ENCODE peak calls at places on chromosomes 13 and 19, in six cellular contexts. N is breast epithelium, F is gastrocnemius medialis, R is H1, B is endodermal cell, K is tibial nerve. Z is an unnamed sample. For H3K4me1, the result is how much of the 10 kb centered on the place peaks cover.

GRCh38 chr19:3494051-3494450 is 6.4 kb downstream of the DOHH start:
- DNase-seq in B (peak), R (peak), N (no peak), K (no peak), F (no peak), Z (no peak)

GRCh38 chr13:30618186-30618937 is 642 bp downstream of the USPL1 start:
- DNase-seq in F (peak), R (no peak), N (no peak), B (no peak), K (no peak), Z (peak)

GRCh38 chr13:43377149-43377548 is 353.8 kb downstream of the DNAJC15 start:
- DNase-seq in F (no peak), R (no peak), N (no peak), K (no peak), B (no peak), Z (peak)

GRCh38 chr19:56477429-56478338 is 539 bp upstream of the ZNF667 start:
- DNase-seq in F (peak), N (peak), R (peak), B (peak), K (peak), Z (peak)

GRCh38 chr19:6425732-6426686 is 1.4 kb upstream of the KHSRP start:
- DNase-seq in B (no peak), N (no peak), R (no peak), F (no peak), K (no peak), Z (no peak)

GRCh38 chr19:41753936-41754529 is 1.3 kb upstream of the CEACAM6 start:
- DNase-seq in F (no peak), B (peak), N (no peak), K (peak), R (peak), Z (no peak)

GRCh38 chr13:99425485-99426341 is 75.6 kb upstream of the TM9SF2 start:
- DNase-seq in R (no peak), N (no peak), K (no peak), F (no peak), B (no peak), Z (no peak)

GRCh38 chr13:49858183-49858856 is 65.8 kb upstream of the KPNA3 start:
- DNase-seq in R (no peak), K (no peak), F (no peak), N (no peak), B (no peak), Z (no peak)

GRCh38 chr13:23673354-23673753 is 103.1 kb downstream of the TNFRSF19 start:
- DNase-seq in F (peak), R (no peak), N (no peak), B (no peak), K (no peak), Z (no peak)

GRCh38 chr19:4043966-4044365 is 22.7 kb downstream of the ZBTB7A start:
- DNase-seq in N (no peak), B (no peak), R (no peak), K (no peak), F (no peak), Z (no peak)

GRCh38 chr19:52734340-52734892 is 428 bp downstream of the ZNF611 start:
- DNase-seq in F (no peak), N (no peak), B (peak), R (no peak), K (no peak), Z (peak)

GRCh38 chr19:6539514-6539913 is 8.7 kb downstream of the TNFSF9 start:
- DNase-seq in F (no peak), R (no peak), N (no peak), K (no peak), B (no peak), Z (no peak)

GRCh38 chr19:47650695-47651094 is 41.8 kb downstream of the BICRA start:
- DNase-seq in N (no peak), R (no peak), B (no peak), K (no peak), F (no peak), Z (no peak)

GRCh38 chr13:38620876-38621275 is 66.0 kb upstream of the FREM2 start:
- DNase-seq in B (no peak), K (no peak), F (no peak), R (no peak), N (no peak), Z (no peak)

GRCh38 chr13:38628554-38628953 is 58.3 kb upstream of the FREM2 start:
- DNase-seq in F (no peak), N (no peak), R (no peak), B (no peak), K (no peak), Z (no peak)

GRCh38 chr13:38630780-38631179 is 56.1 kb upstream of the FREM2 start:
- DNase-seq in F (no peak), R (no peak), N (no peak), B (no peak), K (no peak), Z (no peak)

GRCh38 chr13:38624822-38625221 is 62.1 kb upstream of the FREM2 start:
- DNase-seq in R (peak), N (no peak), K (no peak), B (peak), F (no peak), Z (no peak)
- H3K27ac ChIP-seq in R (peak), N (no peak), K (no peak), B (no peak), F (no peak), Z (no peak)

GRCh38 chr19:16262618-16263017 is 62.0 kb upstream of the KLF2 start:
- DNase-seq in B (peak), N (no peak), K (no peak), F (no peak), R (no peak), Z (peak)
- H3K4me1 ChIP-seq in B (under half), N (under half), K (under half), F (under half), R (under half), Z (under half)

GRCh38 chr13:55219538-55219937 is 1921.2 kb upstream of the PRR20A start:
- DNase-seq in N (no peak), R (no peak), B (peak), K (no peak), F (no peak), Z (no peak)
- TF ChIP-seq CTCF in N (no peak), R (no peak), B (no peak), K (no peak), F (no peak), Z (no peak)

DNA sequence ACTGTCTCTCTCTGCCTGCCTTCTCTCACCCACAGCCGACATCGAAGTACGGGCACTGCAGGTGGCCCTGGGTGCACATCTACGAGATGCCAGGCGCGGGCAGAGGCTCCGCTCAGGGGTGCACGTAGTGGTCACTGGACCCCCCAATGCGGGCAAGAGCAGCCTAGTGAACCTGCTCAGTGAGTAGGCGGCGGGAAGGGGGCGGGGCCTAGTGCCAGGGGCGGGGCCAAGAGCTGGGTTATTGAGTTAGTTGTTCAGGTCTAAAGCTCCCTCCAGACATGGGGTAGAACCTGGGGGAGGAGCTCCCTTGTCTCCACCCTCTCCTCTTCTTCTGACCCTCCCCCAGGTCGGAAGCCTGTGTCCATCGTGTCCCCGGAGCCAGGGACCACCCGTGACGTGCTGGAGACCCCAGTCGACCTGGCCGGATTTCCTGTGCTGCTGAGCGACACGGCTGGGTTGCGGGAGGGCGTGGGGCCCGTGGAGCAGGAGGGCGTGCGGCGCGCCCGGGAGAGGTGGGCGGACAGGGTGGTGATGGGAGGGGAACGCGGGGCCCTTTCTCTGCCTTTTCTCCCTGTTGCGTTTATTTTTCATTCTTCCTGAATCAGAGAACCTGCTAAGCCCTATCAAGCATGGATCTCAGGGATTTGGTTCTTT is 1.9 kb downstream of the GTPBP3 start:
- DNase-seq in R (peak), K (no peak), N (no peak), F (no peak), B (peak), Z (no peak)
- H3K27ac ChIP-seq in R (no peak), K (no peak), N (no peak), F (no peak), B (no peak), Z (no peak)

GRCh38 chr19:44620667-44621066 is 7.3 kb downstream of the IGSF23 start:
- DNase-seq in B (no peak), N (no peak), F (no peak), R (no peak), K (no peak), Z (no peak)

GRCh38 chr19:44624840-44625354 is 11.5 kb downstream of the IGSF23 start:
- DNase-seq in N (no peak), K (no peak), B (no peak), F (no peak), R (no peak), Z (no peak)

GRCh38 chr19:44623626-44624025 is 10.3 kb downstream of the IGSF23 start:
- DNase-seq in B (no peak), F (no peak), R (no peak), K (no peak), N (no peak), Z (no peak)

GRCh38 chr19:44621367-44621766 is 8.0 kb downstream of the IGSF23 start:
- DNase-seq in B (no peak), N (no peak), K (no peak), F (no peak), R (no peak), Z (no peak)

GRCh38 chr19:44623080-44623479 is 9.7 kb downstream of the IGSF23 start:
- DNase-seq in B (no peak), F (peak), R (no peak), N (no peak), K (no peak), Z (peak)
- H3K4me1 ChIP-seq in B (under half), F (under half), R (under half), N (under half), K (under half), Z (under half)

GRCh38 chr19:19342086-19343015 is 21.7 kb downstream of the MAU2 start:
- DNase-seq in K (no peak), F (peak), N (peak), B (peak), R (peak), Z (peak)
- TF ChIP-seq CTCF in K (peak), F (peak), N (peak), B (peak), R (peak), Z (peak)

GRCh38 chr19:30685601-30686000 is 313.4 kb downstream of the ZNF536 start:
- DNase-seq in N (no peak), K (no peak), R (no peak), B (no peak), F (no peak), Z (no peak)

GRCh38 chr19:30688696-30689095 is 316.5 kb downstream of the ZNF536 start:
- DNase-seq in B (no peak), F (no peak), N (no peak), R (no peak), K (no peak), Z (no peak)

GRCh38 chr19:30686252-30686762 is 314.1 kb downstream of the ZNF536 start:
- DNase-seq in B (peak), K (no peak), F (no peak), R (no peak), N (no peak), Z (peak)

GRCh38 chr19:30684613-30685012 is 312.4 kb downstream of the ZNF536 start:
- DNase-seq in F (no peak), B (peak), K (no peak), N (no peak), R (no peak), Z (no peak)

DNA sequence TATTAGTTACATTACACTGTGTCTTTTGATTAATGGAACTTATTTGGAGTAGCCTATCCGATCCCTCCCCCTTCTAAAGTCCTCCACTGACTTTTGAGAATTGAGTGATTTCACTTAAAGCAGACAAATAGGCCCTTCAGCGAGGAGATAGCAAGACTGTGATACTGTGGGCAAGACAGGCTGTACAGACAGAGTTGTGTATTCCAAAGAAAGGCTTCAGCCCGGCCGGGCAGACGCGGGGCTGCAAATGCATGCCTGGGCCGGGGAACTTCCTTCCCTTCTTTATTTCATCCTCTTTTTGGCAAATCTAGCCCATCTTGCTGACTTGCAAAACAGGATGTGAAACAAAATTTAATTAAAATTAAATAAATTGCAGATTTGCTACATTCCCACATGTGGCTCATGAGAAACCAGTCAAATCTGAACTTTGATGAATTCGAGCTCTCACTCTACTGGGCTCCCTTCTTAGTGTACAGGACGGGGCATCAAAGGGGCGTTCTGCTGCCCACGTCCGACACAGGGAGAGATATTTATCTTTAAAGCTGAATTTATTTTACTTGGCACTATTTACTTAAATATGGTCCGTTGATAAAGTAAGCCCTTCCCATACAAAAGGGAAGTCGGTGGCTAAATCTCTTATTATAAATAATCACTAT is 314.9 kb downstream of the ZNF536 start:
- DNase-seq in N (no peak), K (no peak), B (peak), R (no peak), F (no peak), Z (peak)
- H3K27ac ChIP-seq in N (peak), K (peak), B (no peak), R (no peak), F (no peak), Z (no peak)

GRCh38 chr13:50911051-50911690 is 1.6 kb downstream of the RNASEH2B start:
- DNase-seq in B (no peak), F (no peak), R (no peak), K (no peak), N (no peak), Z (peak)
- H3K4me1 ChIP-seq in B (under half), F (under half), R (under half), K (under half), N (under half), Z (under half)

DNA sequence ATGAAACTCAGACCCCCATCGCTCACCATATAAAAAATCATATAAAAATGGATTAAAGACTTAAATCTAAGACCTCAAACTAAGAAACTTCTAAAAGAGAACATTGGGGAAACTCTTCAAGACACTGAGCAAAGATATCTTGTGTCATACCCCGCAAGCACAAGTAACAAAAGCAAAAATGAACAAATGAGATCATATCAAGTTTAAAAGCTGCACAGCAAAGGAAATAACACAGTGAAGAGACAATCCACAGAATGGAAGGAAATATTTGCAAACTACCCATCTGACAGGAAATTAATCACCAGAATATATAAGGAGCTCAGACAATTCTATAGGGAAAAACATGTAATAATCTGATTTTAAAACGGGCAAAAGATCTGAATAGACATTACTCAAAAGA is 808.3 kb downstream of the LIG4 start:
- DNase-seq in R (no peak), N (no peak), F (no peak), K (no peak), B (no peak), Z (no peak)
- TF ChIP-seq CTCF in R (no peak), N (no peak), F (no peak), K (no peak), B (no peak), Z (no peak)

GRCh38 chr19:46182476-46182875 is 34.4 kb downstream of the IGFL2 start:
- DNase-seq in B (no peak), F (no peak), K (no peak), R (no peak), N (no peak), Z (no peak)

GRCh38 chr19:46179076-46179740 is 31.2 kb downstream of the IGFL2 start:
- DNase-seq in F (no peak), R (no peak), N (no peak), B (peak), K (no peak), Z (no peak)

GRCh38 chr19:46181386-46181774 is 33.3 kb downstream of the IGFL2 start:
- DNase-seq in R (no peak), N (no peak), F (no peak), B (peak), K (no peak), Z (peak)

GRCh38 chr19:46176116-46176860 is 28.2 kb downstream of the IGFL2 start:
- DNase-seq in R (no peak), K (no peak), N (no peak), B (peak), F (no peak), Z (no peak)

GRCh38 chr19:46180701-46181385 is 32.8 kb downstream of the IGFL2 start:
- DNase-seq in R (no peak), B (peak), K (no peak), F (no peak), N (no peak), Z (no peak)
- H3K27ac ChIP-seq in R (no peak), B (no peak), K (no peak), F (no peak), N (no peak), Z (no peak)

Z was measured in cardiac muscle cell.